ENCODE peak calls at places on chromosomes 1 and 21, in eight cellular contexts. N is T-helper 2 cell; S is stimulated activated CD4-positive, alpha-beta T cell treated with anti-CD3 and anti-CD28 coated beads, Interleukin-15, amount 100 ng/mL, for 24 hours; L is breast epithelium; O is stimulated activated naive CD4-positive, alpha-beta T cell; Z is effector memory CD8-positive, alpha-beta T cell; U is stimulated activated effector memory CD8-positive, alpha-beta T cell treated with anti-CD3 and anti-CD28 coated beads, Interleukin-12 subunit alpha, Interleukin-12 subunit beta, amount 100 ng/mL, for 72 hours; P is cortex of kidney. K is an unnamed sample.

GRCh38 chr1:185293967-185294542 is 23.0 kb downstream of the IVNS1ABP start:
- DNase-seq in N (no peak), S (no peak), L (no peak), O (no peak), Z (no peak), U (no peak), P (no peak), K (no peak)

GRCh38 chr1:198701766-198702539 is 63.1 kb downstream of the PTPRC start:
- DNase-seq in N (no peak), S (no peak), L (no peak), O (no peak), Z (no peak), U (no peak), P (no peak), K (no peak)

GRCh38 chr1:68409426-68409825 is 40.3 kb downstream of the RPE65 start:
- DNase-seq in N (no peak), S (no peak), L (no peak), O (no peak), Z (no peak), U (no peak), P (no peak), K (no peak)

GRCh38 chr1:229156819-229157218 is 114.1 kb upstream of the RAB4A start:
- DNase-seq in N (no peak), S (no peak), L (peak), O (no peak), Z (no peak), U (no peak), P (no peak), K (peak)

GRCh38 chr21:31041295-31042079 is 3.2 kb upstream of the KRTAP19-8 start:
- DNase-seq in N (no peak), S (no peak), L (no peak), O (no peak), Z (no peak), U (no peak), P (no peak), K (no peak)

GRCh38 chr1:1157914-1158710 is 15.6 kb upstream of the TTLL10 start:
- DNase-seq in N (no peak), S (peak), L (peak), O (no peak), Z (peak), U (peak), P (no peak), K (no peak)

GRCh38 chr1:192978195-192978710 is 80.9 kb downstream of the UCHL5 start:
- DNase-seq in N (no peak), S (no peak), L (no peak), O (no peak), Z (no peak), U (no peak), P (no peak), K (no peak)

GRCh38 chr21:17435565-17436543 is 77.0 kb upstream of the CXADR start:
- DNase-seq in N (no peak), S (no peak), L (no peak), O (no peak), Z (no peak), U (no peak), P (no peak), K (no peak)

GRCh38 chr1:242242983-242243382 is 244.1 kb upstream of the MAP1LC3C start:
- DNase-seq in N (no peak), S (no peak), L (no peak), O (no peak), Z (no peak), U (no peak), P (no peak), K (no peak)

GRCh38 chr1:52579415-52579814 is 22.8 kb upstream of the GPX7 start:
- DNase-seq in N (no peak), S (no peak), L (no peak), O (no peak), Z (no peak), U (no peak), P (no peak), K (no peak)

GRCh38 chr1:63321061-63321787 is 1.1 kb upstream of the FOXD3 start:
- DNase-seq in N (no peak), S (no peak), L (no peak), O (no peak), Z (no peak), U (no peak), P (no peak), K (no peak)

GRCh38 chr1:226973898-226974543 is 33.9 kb downstream of the COQ8A start:
- DNase-seq in N (no peak), S (no peak), L (peak), O (no peak), Z (no peak), U (no peak), P (no peak), K (no peak)

GRCh38 chr1:222539951-222540597 is 7.8 kb downstream of the HHIPL2 start:
- DNase-seq in N (no peak), S (no peak), L (no peak), O (no peak), Z (no peak), U (no peak), P (no peak), K (no peak)